ENCODE peak calls at places on chromosomes 2 and 18, in four cellular contexts. O is tibial nerve, Z is astrocyte of the spinal cord, N is hepatocyte. P is an unnamed sample.

GRCh38 chr2:175310813-175311504 is 129.4 kb upstream of the ATP5MC3 start:
- DNase-seq in O (no peak), Z (no peak), N (no peak), P (no peak)

GRCh38 chr2:235553291-235553690 is 59.4 kb downstream of the AGAP1 start:
- DNase-seq in O (no peak), Z (no peak), N (no peak), P (no peak)

GRCh38 chr2:27920148-27920885 is 29.8 kb downstream of the BABAM2 start:
- DNase-seq in O (no peak), Z (peak), N (no peak), P (peak)

GRCh38 chr2:119429225-119430000 is 2.2 kb upstream of the TMEM37 start:
- DNase-seq in O (peak), Z (peak), N (no peak), P (peak)

GRCh38 chr2:61549546-61549945 is 11.4 kb upstream of the XPO1 start:
- DNase-seq in O (no peak), Z (no peak), N (no peak), P (no peak)

GRCh38 chr2:32061973-32062861 is 1.1 kb upstream of the SPAST start:
- DNase-seq in O (peak), Z (peak), N (peak), P (peak)

GRCh38 chr2:233140913-233141469 is 80.8 kb downstream of the INPP5D start:
- DNase-seq in O (no peak), Z (no peak), N (no peak), P (no peak)

GRCh38 chr2:20348542-20348941 is 2.1 kb downstream of the PUM2 start:
- DNase-seq in O (no peak), Z (no peak), N (no peak), P (no peak)

GRCh38 chr2:195984951-195985726 is 83.5 kb downstream of the DNAH7 start:
- DNase-seq in O (no peak), Z (peak), N (no peak), P (peak)

GRCh38 chr2:5869871-5870375 is 177.7 kb downstream of the SOX11 start:
- DNase-seq in O (no peak), Z (no peak), N (no peak), P (no peak)

GRCh38 chr18:23943903-23944624 is 70.5 kb upstream of the TTC39C start:
- DNase-seq in O (no peak), Z (peak), N (no peak), P (peak)

GRCh38 chr2:200913654-200914053 is 24.5 kb downstream of the NIF3L1 start:
- DNase-seq in O (no peak), Z (peak), N (no peak), P (peak)

GRCh38 chr18:58321986-58322385 is 278.0 kb downstream of the NEDD4L start:
- DNase-seq in O (peak), Z (peak), N (peak), P (peak)

GRCh38 chr2:220682616-220683015 is 889.5 kb downstream of the EPHA4 start:
- DNase-seq in O (no peak), Z (no peak), N (no peak), P (peak)

GRCh38 chr2:240396623-240397541 is 38.6 kb upstream of the GPC1 start:
- DNase-seq in O (no peak), Z (peak), N (no peak), P (no peak)

GRCh38 chr18:10417679-10418078 is 36.8 kb upstream of the APCDD1 start:
- DNase-seq in O (peak), Z (peak), N (no peak), P (no peak)

GRCh38 chr2:133414486-133415209 is 153.6 kb downstream of the NCKAP5 start:
- DNase-seq in O (no peak), Z (peak), N (no peak), P (peak)

GRCh38 chr18:24802439-24802838 is 342.0 kb downstream of the HRH4 start:
- DNase-seq in O (no peak), Z (no peak), N (peak), P (no peak)

GRCh38 chr2:168246483-168247340 is 683 bp downstream of the STK39 start:
- DNase-seq in O (peak), Z (peak), N (peak), P (peak)

GRCh38 chr2:169303579-169304285 is 58.6 kb downstream of the LRP2 start:
- DNase-seq in O (no peak), Z (no peak), N (no peak), P (no peak)

GRCh38 chr18:27366151-27366550 is 181.0 kb upstream of the CHST9 start:
- DNase-seq in O (no peak), Z (no peak), N (no peak), P (no peak)

GRCh38 chr2:219059375-219059724 is 1.4 kb downstream of the IHH start:
- DNase-seq in O (no peak), Z (no peak), N (no peak), P (no peak)

GRCh38 chr2:233267516-233268245 is 16.2 kb downstream of the ATG16L1 start:
- DNase-seq in O (no peak), Z (no peak), N (no peak), P (no peak)

GRCh38 chr2:219252900-219253752 is at the start of gene TUBA4B:
- DNase-seq in O (no peak), Z (no peak), N (peak), P (no peak)

DNA sequence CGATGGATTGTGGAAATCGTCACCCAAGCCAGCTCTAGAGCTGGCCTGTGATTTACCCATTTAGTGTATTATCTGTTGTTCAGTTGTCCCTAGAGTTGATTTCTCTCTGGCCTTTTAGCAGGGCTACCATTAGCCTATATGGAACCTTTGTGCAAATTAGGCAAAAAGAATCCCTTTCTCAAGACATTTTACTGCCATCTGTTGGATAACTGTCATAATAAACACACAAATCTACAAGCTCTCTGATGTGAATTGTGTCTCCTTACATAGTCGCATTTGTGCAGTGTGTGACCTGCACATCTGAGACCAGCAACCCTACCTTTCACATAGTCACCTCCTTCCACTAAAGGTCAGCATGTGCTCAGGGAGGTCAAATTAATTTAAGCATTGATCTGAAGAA is 34.0 kb downstream of the LOXHD1 start:
- DNase-seq in O (no peak), Z (peak), N (no peak), P (peak)
- TF ChIP-seq CTCF in O (no peak), Z (peak), N (peak), P (peak)

GRCh38 chr18:45056907-45057306 is 376.2 kb downstream of the SETBP1 start:
- DNase-seq in O (no peak), Z (peak), N (no peak), P (peak)
- H3K4me3 ChIP-seq in O (no peak), Z (no peak), N (no peak), P (no peak)

GRCh38 chr2:14831458-14831857 is 198.9 kb downstream of the LRATD1 start:
- DNase-seq in O (no peak), Z (no peak), N (no peak), P (no peak)
- TF ChIP-seq CTCF in O (no peak), Z (peak), N (no peak), P (no peak)

GRCh38 chr18:12934454-12935071 is 13.2 kb upstream of the SEH1L start:
- DNase-seq in O (peak), Z (peak), N (peak), P (peak)
- H3K4me3 ChIP-seq in O (no peak), Z (no peak), N (no peak), P (no peak)

DNA sequence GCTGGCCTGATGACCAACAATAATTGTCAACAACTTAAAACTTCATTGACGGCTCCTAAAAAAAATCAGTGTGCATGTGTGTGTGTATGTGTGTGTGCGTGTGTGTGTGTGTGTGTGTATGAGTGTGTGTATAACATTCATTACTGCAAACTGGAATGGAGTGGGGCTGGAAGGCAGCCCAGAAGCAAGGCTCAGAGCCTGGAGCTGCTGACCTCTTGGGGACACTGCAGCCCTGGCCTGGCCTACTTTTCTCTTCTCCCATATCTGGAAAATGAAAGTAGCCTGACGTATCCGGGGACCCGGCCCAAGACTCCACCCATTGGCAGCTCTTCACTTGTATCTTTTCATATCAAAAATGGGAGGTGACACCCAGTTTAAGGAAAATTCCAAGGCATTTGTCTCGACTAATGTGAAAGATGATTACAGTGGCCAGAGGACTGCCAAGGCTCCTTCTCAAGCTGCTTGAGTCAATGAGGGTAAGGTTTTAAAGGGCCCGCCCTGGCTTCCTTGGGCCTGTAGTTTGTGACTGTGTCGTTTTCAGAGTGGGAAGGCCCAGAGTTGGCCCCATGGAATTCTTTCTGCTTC is 72.4 kb upstream of the IL1R1 start:
- DNase-seq in O (peak), Z (peak), N (peak), P (peak)
- TF ChIP-seq CTCF in O (no peak), Z (no peak), N (peak), P (peak)

GRCh38 chr18:815353-815752 is 3.3 kb upstream of the YES1 start:
- DNase-seq in O (no peak), Z (no peak), N (no peak), P (no peak)

GRCh38 chr18:812123-812672 is at the start of gene YES1:
- DNase-seq in O (peak), Z (peak), N (peak), P (peak)

GRCh38 chr18:812673-813404 is 797 bp upstream of the YES1 start:
- DNase-seq in O (peak), Z (peak), N (peak), P (peak)

GRCh38 chr18:814300-815084 is 2.5 kb upstream of the YES1 start:
- DNase-seq in O (no peak), Z (no peak), N (no peak), P (no peak)

GRCh38 chr18:813405-814071 is 1.5 kb upstream of the YES1 start:
- DNase-seq in O (no peak), Z (no peak), N (no peak), P (no peak)
- H3K4me3 ChIP-seq in O (no peak), Z (no peak), N (peak), P (no peak)

P was measured in fibroblast of the aortic adventitia.